ENCODE peak calls at places on chromosome 12, in eight cellular contexts. One of them, this sample, is unnamed.
A peak's percentile ranks its signal among the peaks of the same experiment; 100 is the strongest.

GRCh38 chr12:111041091-111041490 is 120.7 kb upstream of the MYL2 start:
- DNase-seq in mucosa of descending colon: no peak
- DNase-seq in fibroblast of mammary gland: no peak
- DNase-seq in HFF-Myc: no peak
- DNase-seq in CD4-positive, CD25-positive, alpha-beta regulatory T cell: no peak
- DNase-seq in heart left ventricle: no peak
- DNase-seq in neural progenitor cell: no peak
- DNase-seq in CD8-positive, alpha-beta T cell: no peak
- DNase-seq in this sample: no peak

GRCh38 chr12:97921957-97922722 is 459.5 kb downstream of the RMST start:
- DNase-seq in mucosa of descending colon: no peak
- DNase-seq in fibroblast of mammary gland: peak; percentile 99
- DNase-seq in HFF-Myc: peak; percentile 74
- DNase-seq in CD4-positive, CD25-positive, alpha-beta regulatory T cell: no peak
- DNase-seq in heart left ventricle: no peak
- DNase-seq in neural progenitor cell: no peak
- DNase-seq in CD8-positive, alpha-beta T cell: no peak
- DNase-seq in this sample: peak; percentile 84

GRCh38 chr12:126191037-126191891 is 1126.0 kb downstream of the AACS start:
- DNase-seq in mucosa of descending colon: no peak
- DNase-seq in fibroblast of mammary gland: no peak
- DNase-seq in HFF-Myc: no peak
- DNase-seq in CD4-positive, CD25-positive, alpha-beta regulatory T cell: no peak
- DNase-seq in heart left ventricle: no peak
- DNase-seq in neural progenitor cell: peak; percentile 64
- DNase-seq in CD8-positive, alpha-beta T cell: no peak
- DNase-seq in this sample: no peak

GRCh38 chr12:1594295-1595025 is at the start of gene FBXL14:
- DNase-seq in mucosa of descending colon: peak; percentile 92
- DNase-seq in fibroblast of mammary gland: peak; percentile 73
- DNase-seq in HFF-Myc: no peak
- DNase-seq in CD4-positive, CD25-positive, alpha-beta regulatory T cell: peak; percentile 93
- DNase-seq in heart left ventricle: peak; percentile 93
- DNase-seq in neural progenitor cell: peak; percentile 98
- DNase-seq in CD8-positive, alpha-beta T cell: peak; percentile 90
- DNase-seq in this sample: peak; percentile 83

GRCh38 chr12:9707356-9707755 is 25.5 kb downstream of the CLECL1 start:
- DNase-seq in mucosa of descending colon: no peak
- DNase-seq in fibroblast of mammary gland: no peak
- DNase-seq in HFF-Myc: no peak
- DNase-seq in CD4-positive, CD25-positive, alpha-beta regulatory T cell: no peak
- DNase-seq in heart left ventricle: no peak
- DNase-seq in neural progenitor cell: no peak
- DNase-seq in CD8-positive, alpha-beta T cell: no peak
- DNase-seq in this sample: no peak

GRCh38 chr12:52992699-52993557 is 13.3 kb upstream of the EIF4B start:
- DNase-seq in mucosa of descending colon: peak; percentile 74
- DNase-seq in fibroblast of mammary gland: peak; percentile 73
- DNase-seq in HFF-Myc: no peak
- DNase-seq in CD4-positive, CD25-positive, alpha-beta regulatory T cell: no peak
- DNase-seq in heart left ventricle: no peak
- DNase-seq in neural progenitor cell: no peak
- DNase-seq in CD8-positive, alpha-beta T cell: no peak
- DNase-seq in this sample: no peak

GRCh38 chr12:110689601-110690430 is 901 bp upstream of the HVCN1 start:
- DNase-seq in mucosa of descending colon: peak; percentile 36
- DNase-seq in fibroblast of mammary gland: peak; percentile 16
- DNase-seq in HFF-Myc: no peak
- DNase-seq in CD4-positive, CD25-positive, alpha-beta regulatory T cell: peak; percentile 91
- DNase-seq in heart left ventricle: peak; percentile 77
- DNase-seq in neural progenitor cell: peak; percentile 7
- DNase-seq in CD8-positive, alpha-beta T cell: peak; percentile 54
- DNase-seq in this sample: peak; percentile 12

GRCh38 chr12:99983721-99984258 is 946 bp downstream of the ANKS1B start:
- DNase-seq in mucosa of descending colon: peak; percentile 2
- DNase-seq in fibroblast of mammary gland: no peak
- DNase-seq in HFF-Myc: no peak
- DNase-seq in CD4-positive, CD25-positive, alpha-beta regulatory T cell: no peak
- DNase-seq in heart left ventricle: no peak
- DNase-seq in neural progenitor cell: no peak
- DNase-seq in CD8-positive, alpha-beta T cell: no peak
- DNase-seq in this sample: no peak

GRCh38 chr12:63816031-63816430 is 28.5 kb upstream of the SRGAP1 start:
- DNase-seq in mucosa of descending colon: no peak
- DNase-seq in fibroblast of mammary gland: no peak
- DNase-seq in HFF-Myc: no peak
- DNase-seq in CD4-positive, CD25-positive, alpha-beta regulatory T cell: no peak
- DNase-seq in heart left ventricle: no peak
- DNase-seq in neural progenitor cell: no peak
- DNase-seq in CD8-positive, alpha-beta T cell: no peak
- DNase-seq in this sample: no peak

GRCh38 chr12:111363578-111363977 is 5.3 kb downstream of the PHETA1 start:
- DNase-seq in mucosa of descending colon: no peak
- DNase-seq in fibroblast of mammary gland: no peak
- DNase-seq in HFF-Myc: no peak
- DNase-seq in CD4-positive, CD25-positive, alpha-beta regulatory T cell: no peak
- DNase-seq in heart left ventricle: no peak
- DNase-seq in neural progenitor cell: no peak
- DNase-seq in CD8-positive, alpha-beta T cell: no peak
- DNase-seq in this sample: peak; percentile 73

GRCh38 chr12:29634057-29634456 is 136.6 kb upstream of the OVCH1 start:
- DNase-seq in mucosa of descending colon: no peak
- DNase-seq in fibroblast of mammary gland: peak; percentile 78
- DNase-seq in HFF-Myc: no peak
- DNase-seq in CD4-positive, CD25-positive, alpha-beta regulatory T cell: no peak
- DNase-seq in heart left ventricle: no peak
- DNase-seq in neural progenitor cell: no peak
- DNase-seq in CD8-positive, alpha-beta T cell: no peak
- DNase-seq in this sample: peak; percentile 3

GRCh38 chr12:106747973-106748436 is 26.5 kb upstream of the RIC8B start:
- DNase-seq in mucosa of descending colon: no peak
- DNase-seq in fibroblast of mammary gland: no peak
- DNase-seq in HFF-Myc: no peak
- DNase-seq in CD4-positive, CD25-positive, alpha-beta regulatory T cell: peak; percentile 78
- DNase-seq in heart left ventricle: no peak
- DNase-seq in neural progenitor cell: no peak
- DNase-seq in CD8-positive, alpha-beta T cell: no peak
- DNase-seq in this sample: no peak

GRCh38 chr12:47837190-47838171 is 17.8 kb upstream of the HDAC7 start:
- DNase-seq in mucosa of descending colon: peak; percentile 63
- DNase-seq in fibroblast of mammary gland: peak; percentile 78
- DNase-seq in HFF-Myc: no peak
- DNase-seq in CD4-positive, CD25-positive, alpha-beta regulatory T cell: peak; percentile 80
- DNase-seq in heart left ventricle: peak; percentile 81
- DNase-seq in neural progenitor cell: peak; percentile 78
- DNase-seq in CD8-positive, alpha-beta T cell: peak; percentile 73
- DNase-seq in this sample: peak; percentile 68

GRCh38 chr12:12717586-12718381 is 616 bp downstream of the CDKN1B start:
- DNase-seq in mucosa of descending colon: peak; percentile 45
- DNase-seq in fibroblast of mammary gland: no peak
- DNase-seq in HFF-Myc: no peak
- DNase-seq in CD4-positive, CD25-positive, alpha-beta regulatory T cell: peak; percentile 53
- DNase-seq in heart left ventricle: peak; percentile 79
- DNase-seq in neural progenitor cell: peak; percentile 57
- DNase-seq in CD8-positive, alpha-beta T cell: peak; percentile 39
- DNase-seq in this sample: no peak

GRCh38 chr12:69639400-69640016 is 28.8 kb upstream of the LRRC10 start:
- DNase-seq in mucosa of descending colon: peak; percentile 72
- DNase-seq in fibroblast of mammary gland: peak; percentile 71
- DNase-seq in HFF-Myc: peak; percentile 44
- DNase-seq in CD4-positive, CD25-positive, alpha-beta regulatory T cell: peak; percentile 70
- DNase-seq in heart left ventricle: peak; percentile 79
- DNase-seq in neural progenitor cell: peak; percentile 81
- DNase-seq in CD8-positive, alpha-beta T cell: peak; percentile 56
- DNase-seq in this sample: peak; percentile 69

DNA sequence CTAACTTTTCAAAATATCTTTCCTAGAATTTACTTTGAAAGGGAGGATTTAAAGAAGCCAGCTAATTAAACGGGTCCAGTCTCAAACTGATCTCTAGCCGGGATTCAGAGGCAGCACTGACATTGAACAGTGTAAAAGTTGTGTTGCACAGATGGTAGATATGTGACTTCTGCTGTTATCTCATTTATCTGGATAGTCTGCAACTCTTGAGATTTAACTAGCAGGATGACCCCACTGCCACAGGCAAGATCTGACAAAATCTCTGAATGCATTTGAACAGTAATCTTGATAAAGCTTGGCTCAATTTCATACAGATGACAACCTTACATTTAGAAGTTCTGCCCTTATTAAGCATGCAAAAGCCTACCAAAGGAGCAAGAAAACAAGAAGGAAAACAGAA is 138.0 kb upstream of the CPNE8 start:
- DNase-seq in mucosa of descending colon: no peak
- DNase-seq in fibroblast of mammary gland: no peak
- DNase-seq in HFF-Myc: no peak
- DNase-seq in CD4-positive, CD25-positive, alpha-beta regulatory T cell: no peak
- DNase-seq in heart left ventricle: no peak
- DNase-seq in neural progenitor cell: no peak
- DNase-seq in CD8-positive, alpha-beta T cell: no peak
- DNase-seq in this sample: no peak
- H3K4me3 ChIP-seq in mucosa of descending colon: no peak overlapping the region
- H3K4me3 ChIP-seq in fibroblast of mammary gland: no peak overlapping the region
- H3K4me3 ChIP-seq in HFF-Myc: no peak overlapping the region
- H3K4me3 ChIP-seq in CD4-positive, CD25-positive, alpha-beta regulatory T cell: no peak overlapping the region
- H3K4me3 ChIP-seq in heart left ventricle: no peak overlapping the region
- H3K4me3 ChIP-seq in neural progenitor cell: peak overlapping the region; percentile 17
- H3K4me3 ChIP-seq in CD8-positive, alpha-beta T cell: no peak overlapping the region
- H3K4me3 ChIP-seq in this sample: no peak overlapping the region

GRCh38 chr12:90091809-90092208 is 383.2 kb upstream of the ATP2B1 start:
- DNase-seq in mucosa of descending colon: no peak
- DNase-seq in fibroblast of mammary gland: no peak
- DNase-seq in HFF-Myc: no peak
- DNase-seq in CD4-positive, CD25-positive, alpha-beta regulatory T cell: peak; percentile 7
- DNase-seq in heart left ventricle: no peak
- DNase-seq in neural progenitor cell: no peak
- DNase-seq in CD8-positive, alpha-beta T cell: no peak
- DNase-seq in this sample: no peak

GRCh38 chr12:90085491-90086274 is 377.0 kb upstream of the ATP2B1 start:
- DNase-seq in mucosa of descending colon: no peak
- DNase-seq in fibroblast of mammary gland: peak; percentile 68
- DNase-seq in HFF-Myc: no peak
- DNase-seq in CD4-positive, CD25-positive, alpha-beta regulatory T cell: no peak
- DNase-seq in heart left ventricle: no peak
- DNase-seq in neural progenitor cell: peak; percentile 19
- DNase-seq in CD8-positive, alpha-beta T cell: no peak
- DNase-seq in this sample: peak; percentile 25

GRCh38 chr12:90086281-90086680 is 377.6 kb upstream of the ATP2B1 start:
- DNase-seq in mucosa of descending colon: no peak
- DNase-seq in fibroblast of mammary gland: peak; percentile 64
- DNase-seq in HFF-Myc: no peak
- DNase-seq in CD4-positive, CD25-positive, alpha-beta regulatory T cell: no peak
- DNase-seq in heart left ventricle: no peak
- DNase-seq in neural progenitor cell: no peak
- DNase-seq in CD8-positive, alpha-beta T cell: no peak
- DNase-seq in this sample: no peak

GRCh38 chr12:90090929-90091651 is 382.5 kb upstream of the ATP2B1 start:
- DNase-seq in mucosa of descending colon: peak; percentile 78
- DNase-seq in fibroblast of mammary gland: peak; percentile 99
- DNase-seq in HFF-Myc: peak; percentile 77
- DNase-seq in CD4-positive, CD25-positive, alpha-beta regulatory T cell: no peak
- DNase-seq in heart left ventricle: no peak
- DNase-seq in neural progenitor cell: peak; percentile 76
- DNase-seq in CD8-positive, alpha-beta T cell: no peak
- DNase-seq in this sample: peak; percentile 92
- H3K4me3 ChIP-seq in mucosa of descending colon: no peak overlapping the region
- H3K4me3 ChIP-seq in fibroblast of mammary gland: no peak overlapping the region
- H3K4me3 ChIP-seq in HFF-Myc: no peak overlapping the region
- H3K4me3 ChIP-seq in CD4-positive, CD25-positive, alpha-beta regulatory T cell: no peak overlapping the region
- H3K4me3 ChIP-seq in heart left ventricle: no peak overlapping the region
- H3K4me3 ChIP-seq in neural progenitor cell: no peak overlapping the region
- H3K4me3 ChIP-seq in CD8-positive, alpha-beta T cell: no peak overlapping the region
- H3K4me3 ChIP-seq in this sample: no peak overlapping the region

GRCh38 chr12:54010053-54010971 is 1.5 kb downstream of the HOXC8 start:
- DNase-seq in mucosa of descending colon: no peak
- DNase-seq in fibroblast of mammary gland: no peak
- DNase-seq in HFF-Myc: no peak
- DNase-seq in CD4-positive, CD25-positive, alpha-beta regulatory T cell: no peak
- DNase-seq in heart left ventricle: no peak
- DNase-seq in neural progenitor cell: no peak
- DNase-seq in CD8-positive, alpha-beta T cell: no peak
- DNase-seq in this sample: no peak
- H3K4me3 ChIP-seq in mucosa of descending colon: no peak overlapping the region
- H3K4me3 ChIP-seq in fibroblast of mammary gland: peak overlapping the region; percentile 88
- H3K4me3 ChIP-seq in HFF-Myc: peak overlapping the region; percentile 41
- H3K4me3 ChIP-seq in CD4-positive, CD25-positive, alpha-beta regulatory T cell: no peak overlapping the region
- H3K4me3 ChIP-seq in heart left ventricle: no peak overlapping the region
- H3K4me3 ChIP-seq in neural progenitor cell: no peak overlapping the region
- H3K4me3 ChIP-seq in CD8-positive, alpha-beta T cell: no peak overlapping the region
- H3K4me3 ChIP-seq in this sample: peak overlapping the region; percentile 98

GRCh38 chr12:116166306-116166705 is 111.2 kb downstream of the MED13L start:
- DNase-seq in mucosa of descending colon: no peak
- DNase-seq in fibroblast of mammary gland: no peak
- DNase-seq in HFF-Myc: no peak
- DNase-seq in CD4-positive, CD25-positive, alpha-beta regulatory T cell: no peak
- DNase-seq in heart left ventricle: no peak
- DNase-seq in neural progenitor cell: no peak
- DNase-seq in CD8-positive, alpha-beta T cell: no peak
- DNase-seq in this sample: peak; percentile 43

GRCh38 chr12:116162071-116162470 is 115.4 kb downstream of the MED13L start:
- DNase-seq in mucosa of descending colon: no peak
- DNase-seq in fibroblast of mammary gland: no peak
- DNase-seq in HFF-Myc: no peak
- DNase-seq in CD4-positive, CD25-positive, alpha-beta regulatory T cell: no peak
- DNase-seq in heart left ventricle: no peak
- DNase-seq in neural progenitor cell: peak; percentile 58
- DNase-seq in CD8-positive, alpha-beta T cell: no peak
- DNase-seq in this sample: no peak

GRCh38 chr12:116164976-116165425 is 112.5 kb downstream of the MED13L start:
- DNase-seq in mucosa of descending colon: no peak
- DNase-seq in fibroblast of mammary gland: peak; percentile 67
- DNase-seq in HFF-Myc: no peak
- DNase-seq in CD4-positive, CD25-positive, alpha-beta regulatory T cell: no peak
- DNase-seq in heart left ventricle: no peak
- DNase-seq in neural progenitor cell: no peak
- DNase-seq in CD8-positive, alpha-beta T cell: no peak
- DNase-seq in this sample: no peak

GRCh38 chr12:116161588-116161987 is 115.9 kb downstream of the MED13L start:
- DNase-seq in mucosa of descending colon: no peak
- DNase-seq in fibroblast of mammary gland: peak; percentile 78
- DNase-seq in HFF-Myc: no peak
- DNase-seq in CD4-positive, CD25-positive, alpha-beta regulatory T cell: no peak
- DNase-seq in heart left ventricle: no peak
- DNase-seq in neural progenitor cell: no peak
- DNase-seq in CD8-positive, alpha-beta T cell: no peak
- DNase-seq in this sample: no peak

DNA sequence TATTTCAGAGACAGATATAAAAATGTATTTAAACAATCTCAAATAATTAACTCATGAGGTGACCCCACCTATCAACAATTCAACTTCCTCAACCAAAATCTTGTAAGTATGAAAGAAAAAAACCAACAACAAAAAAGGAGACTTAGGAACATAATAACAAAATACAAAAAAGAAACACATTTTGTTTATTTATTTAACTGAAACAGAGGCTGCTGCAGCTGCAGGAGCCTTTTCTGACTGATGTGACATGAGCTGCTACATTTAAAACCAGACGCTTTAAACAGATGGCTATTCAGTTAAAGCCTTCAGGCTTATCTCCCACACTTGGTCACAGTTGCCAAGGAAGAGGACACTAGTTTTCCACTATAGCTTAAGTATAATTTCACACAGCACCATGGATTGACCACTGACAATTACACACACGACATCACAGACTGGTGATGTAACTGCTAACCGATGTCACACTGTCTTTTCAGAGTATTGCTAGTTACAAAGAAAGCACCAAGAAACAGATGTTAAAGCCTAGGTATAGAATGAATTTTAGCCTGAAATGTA is 113.2 kb downstream of the MED13L start:
- DNase-seq in mucosa of descending colon: no peak
- DNase-seq in fibroblast of mammary gland: no peak
- DNase-seq in HFF-Myc: no peak
- DNase-seq in CD4-positive, CD25-positive, alpha-beta regulatory T cell: no peak
- DNase-seq in heart left ventricle: no peak
- DNase-seq in neural progenitor cell: no peak
- DNase-seq in CD8-positive, alpha-beta T cell: no peak
- DNase-seq in this sample: no peak
- H3K4me3 ChIP-seq in mucosa of descending colon: no peak overlapping the region
- H3K4me3 ChIP-seq in fibroblast of mammary gland: no peak overlapping the region
- H3K4me3 ChIP-seq in HFF-Myc: no peak overlapping the region
- H3K4me3 ChIP-seq in CD4-positive, CD25-positive, alpha-beta regulatory T cell: no peak overlapping the region
- H3K4me3 ChIP-seq in heart left ventricle: no peak overlapping the region
- H3K4me3 ChIP-seq in neural progenitor cell: no peak overlapping the region
- H3K4me3 ChIP-seq in CD8-positive, alpha-beta T cell: no peak overlapping the region
- H3K4me3 ChIP-seq in this sample: no peak overlapping the region

This sample was measured in AG10803.